ENCODE peak calls at places on chromosomes 2 and 18, in ten cellular contexts. One of them, this sample, is unnamed.

GRCh38 chr2:173997779-173998178 is 32.6 kb upstream of the SP3 start:
- DNase-seq in GM12891: no peak
- DNase-seq in HL-60: no peak
- DNase-seq in HCT116: no peak
- DNase-seq in endothelial cell of umbilical vein: peak
- DNase-seq in GM23338: no peak
- DNase-seq in GM12892: no peak
- DNase-seq in prostate gland: peak
- DNase-seq in Panc1: no peak
- DNase-seq in SK-N-SH: no peak
- DNase-seq in this sample: no peak

GRCh38 chr2:215772003-215772402 is 241.3 kb downstream of the MREG start:
- DNase-seq in endothelial cell of umbilical vein: peak
- DNase-seq in HL-60: no peak
- DNase-seq in prostate gland: no peak
- DNase-seq in GM23338: peak
- DNase-seq in Panc1: no peak
- DNase-seq in HCT116: no peak
- DNase-seq in GM12892: no peak
- DNase-seq in SK-N-SH: no peak
- DNase-seq in GM12891: no peak
- DNase-seq in this sample: no peak

GRCh38 chr18:76490701-76491171 is 4.3 kb downstream of the ZNF516 start:
- DNase-seq in HL-60: peak
- DNase-seq in prostate gland: peak
- DNase-seq in GM12892: no peak
- DNase-seq in GM23338: peak
- DNase-seq in endothelial cell of umbilical vein: peak
- DNase-seq in GM12891: peak
- DNase-seq in HCT116: no peak
- DNase-seq in Panc1: no peak
- DNase-seq in SK-N-SH: peak
- DNase-seq in this sample: peak

GRCh38 chr2:195659114-195659513 is 2.1 kb downstream of the SLC39A10 start:
- DNase-seq in endothelial cell of umbilical vein: peak
- DNase-seq in SK-N-SH: no peak
- DNase-seq in GM12892: no peak
- DNase-seq in Panc1: no peak
- DNase-seq in prostate gland: no peak
- DNase-seq in HCT116: no peak
- DNase-seq in HL-60: peak
- DNase-seq in GM23338: no peak
- DNase-seq in GM12891: no peak
- DNase-seq in this sample: no peak

GRCh38 chr2:99804969-99805368 is 315.2 kb upstream of the REV1 start:
- DNase-seq in GM12891: no peak
- DNase-seq in Panc1: no peak
- DNase-seq in HL-60: no peak
- DNase-seq in GM23338: no peak
- DNase-seq in GM12892: no peak
- DNase-seq in HCT116: no peak
- DNase-seq in prostate gland: no peak
- DNase-seq in SK-N-SH: no peak
- DNase-seq in endothelial cell of umbilical vein: no peak
- DNase-seq in this sample: no peak

GRCh38 chr2:48104418-48104817 is 198.1 kb upstream of the FBXO11 start:
- DNase-seq in prostate gland: no peak
- DNase-seq in SK-N-SH: no peak
- DNase-seq in GM12892: no peak
- DNase-seq in HCT116: no peak
- DNase-seq in Panc1: no peak
- DNase-seq in GM23338: no peak
- DNase-seq in GM12891: no peak
- DNase-seq in HL-60: no peak
- DNase-seq in endothelial cell of umbilical vein: no peak
- DNase-seq in this sample: no peak

GRCh38 chr2:128395196-128395595 is 76.5 kb upstream of the HS6ST1 start:
- DNase-seq in GM23338: no peak
- DNase-seq in SK-N-SH: peak
- DNase-seq in HL-60: no peak
- DNase-seq in prostate gland: no peak
- DNase-seq in GM12891: no peak
- DNase-seq in HCT116: no peak
- DNase-seq in endothelial cell of umbilical vein: no peak
- DNase-seq in Panc1: no peak
- DNase-seq in GM12892: no peak
- DNase-seq in this sample: peak

GRCh38 chr18:9886005-9886348 is 204 bp downstream of the TXNDC2 start:
- DNase-seq in HCT116: no peak
- DNase-seq in endothelial cell of umbilical vein: no peak
- DNase-seq in GM12892: no peak
- DNase-seq in HL-60: no peak
- DNase-seq in Panc1: no peak
- DNase-seq in SK-N-SH: no peak
- DNase-seq in GM12891: no peak
- DNase-seq in GM23338: no peak
- DNase-seq in prostate gland: no peak
- DNase-seq in this sample: no peak

GRCh38 chr2:200791905-200792304 is 19.8 kb upstream of the BZW1 start:
- DNase-seq in prostate gland: no peak
- DNase-seq in Panc1: no peak
- DNase-seq in endothelial cell of umbilical vein: no peak
- DNase-seq in HCT116: no peak
- DNase-seq in SK-N-SH: no peak
- DNase-seq in HL-60: no peak
- DNase-seq in GM12891: no peak
- DNase-seq in GM23338: no peak
- DNase-seq in GM12892: no peak
- DNase-seq in this sample: no peak

GRCh38 chr2:160942505-160943125 is 217.6 kb upstream of the TANK start:
- DNase-seq in Panc1: no peak
- DNase-seq in GM23338: peak
- DNase-seq in HL-60: no peak
- DNase-seq in SK-N-SH: no peak
- DNase-seq in prostate gland: no peak
- DNase-seq in HCT116: no peak
- DNase-seq in GM12891: no peak
- DNase-seq in endothelial cell of umbilical vein: no peak
- DNase-seq in GM12892: no peak
- DNase-seq in this sample: no peak

GRCh38 chr2:54386993-54387590 is 69.0 kb upstream of the SPTBN1 start:
- DNase-seq in HL-60: no peak
- DNase-seq in prostate gland: no peak
- DNase-seq in endothelial cell of umbilical vein: peak
- DNase-seq in SK-N-SH: no peak
- DNase-seq in GM23338: no peak
- DNase-seq in HCT116: no peak
- DNase-seq in GM12892: no peak
- DNase-seq in GM12891: no peak
- DNase-seq in Panc1: no peak
- DNase-seq in this sample: peak

GRCh38 chr2:104546537-104546936 is 307.4 kb upstream of the POU3F3 start:
- DNase-seq in SK-N-SH: no peak
- DNase-seq in GM23338: no peak
- DNase-seq in Panc1: no peak
- DNase-seq in HCT116: no peak
- DNase-seq in HL-60: no peak
- DNase-seq in GM12891: no peak
- DNase-seq in GM12892: no peak
- DNase-seq in prostate gland: no peak
- DNase-seq in endothelial cell of umbilical vein: no peak
- DNase-seq in this sample: no peak
- TF ChIP-seq POLR2AphosphoS5 in SK-N-SH: no peak
- TF ChIP-seq POLR2AphosphoS5 in GM23338: no peak
- TF ChIP-seq POLR2AphosphoS5 in Panc1: no peak
- TF ChIP-seq POLR2AphosphoS5 in HCT116: no peak
- TF ChIP-seq POLR2AphosphoS5 in HL-60: no peak
- TF ChIP-seq POLR2AphosphoS5 in GM12891: no peak
- TF ChIP-seq POLR2AphosphoS5 in GM12892: no peak
- TF ChIP-seq POLR2AphosphoS5 in prostate gland: no peak
- TF ChIP-seq POLR2AphosphoS5 in endothelial cell of umbilical vein: no peak
- TF ChIP-seq POLR2AphosphoS5 in this sample: no peak

GRCh38 chr2:190499976-190500588 is 34.4 kb downstream of the NEMP2 start:
- DNase-seq in SK-N-SH: no peak
- DNase-seq in Panc1: no peak
- DNase-seq in GM23338: peak
- DNase-seq in HL-60: no peak
- DNase-seq in prostate gland: no peak
- DNase-seq in GM12891: no peak
- DNase-seq in GM12892: no peak
- DNase-seq in endothelial cell of umbilical vein: no peak
- DNase-seq in HCT116: no peak
- DNase-seq in this sample: peak
- TF ChIP-seq POLR2AphosphoS5 in SK-N-SH: no peak
- TF ChIP-seq POLR2AphosphoS5 in Panc1: no peak
- TF ChIP-seq POLR2AphosphoS5 in GM23338: no peak
- TF ChIP-seq POLR2AphosphoS5 in HL-60: no peak
- TF ChIP-seq POLR2AphosphoS5 in prostate gland: no peak
- TF ChIP-seq POLR2AphosphoS5 in GM12891: no peak
- TF ChIP-seq POLR2AphosphoS5 in GM12892: no peak
- TF ChIP-seq POLR2AphosphoS5 in endothelial cell of umbilical vein: no peak
- TF ChIP-seq POLR2AphosphoS5 in HCT116: no peak
- TF ChIP-seq POLR2AphosphoS5 in this sample: no peak

GRCh38 chr2:233221378-233222063 is 30.0 kb upstream of the ATG16L1 start:
- DNase-seq in HCT116: no peak
- DNase-seq in GM12891: no peak
- DNase-seq in endothelial cell of umbilical vein: no peak
- DNase-seq in prostate gland: no peak
- DNase-seq in Panc1: no peak
- DNase-seq in GM23338: no peak
- DNase-seq in SK-N-SH: no peak
- DNase-seq in HL-60: no peak
- DNase-seq in GM12892: no peak
- DNase-seq in this sample: no peak
- TF ChIP-seq POLR2AphosphoS5 in HCT116: no peak
- TF ChIP-seq POLR2AphosphoS5 in GM12891: no peak
- TF ChIP-seq POLR2AphosphoS5 in endothelial cell of umbilical vein: no peak
- TF ChIP-seq POLR2AphosphoS5 in prostate gland: no peak
- TF ChIP-seq POLR2AphosphoS5 in Panc1: no peak
- TF ChIP-seq POLR2AphosphoS5 in GM23338: no peak
- TF ChIP-seq POLR2AphosphoS5 in SK-N-SH: no peak
- TF ChIP-seq POLR2AphosphoS5 in HL-60: no peak
- TF ChIP-seq POLR2AphosphoS5 in GM12892: no peak
- TF ChIP-seq POLR2AphosphoS5 in this sample: no peak

DNA sequence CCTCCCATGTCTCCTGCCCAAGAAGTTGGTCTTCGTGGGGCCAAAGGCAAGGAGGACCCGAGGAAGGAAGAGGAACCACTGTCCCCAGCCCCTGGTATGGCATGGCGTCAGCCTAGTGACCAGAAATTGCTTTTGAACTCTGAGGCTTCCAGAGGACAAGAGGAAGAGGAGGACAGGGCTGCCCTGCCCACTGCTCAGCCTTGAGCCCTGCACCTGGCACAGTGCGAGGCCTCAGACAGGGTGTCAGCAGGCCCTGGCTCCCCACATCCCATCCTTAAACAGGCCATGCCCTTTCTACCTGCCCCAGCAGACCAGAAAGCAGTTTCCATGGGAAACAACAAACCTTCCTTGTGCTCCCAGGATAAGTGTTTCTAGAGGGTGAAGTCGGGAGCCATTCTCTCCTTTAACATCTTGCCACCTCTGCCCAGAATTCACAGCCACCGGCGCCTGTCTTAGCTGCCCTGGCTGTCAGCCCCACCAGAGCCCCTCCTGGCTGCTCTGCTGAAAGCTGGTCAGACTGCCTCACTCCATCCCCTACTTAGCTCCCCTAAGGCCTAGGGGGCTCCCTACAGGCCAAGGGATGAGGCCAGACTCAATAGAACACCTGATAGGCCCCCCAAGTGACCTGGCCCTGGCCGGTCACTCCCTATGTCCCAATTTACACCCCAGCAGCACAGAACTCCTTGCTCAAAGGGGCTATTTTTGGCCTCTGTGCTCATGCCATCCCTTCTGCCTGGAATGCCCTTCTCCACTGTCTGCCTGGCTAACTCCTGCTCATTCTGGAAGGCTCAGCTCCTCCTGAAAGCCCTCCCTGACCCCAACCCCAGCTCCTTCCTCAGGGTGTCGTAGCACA is 20.6 kb downstream of the ATOH8 start:
- DNase-seq in HCT116: no peak
- DNase-seq in Panc1: no peak
- DNase-seq in GM12892: no peak
- DNase-seq in endothelial cell of umbilical vein: no peak
- DNase-seq in SK-N-SH: no peak
- DNase-seq in GM12891: no peak
- DNase-seq in HL-60: no peak
- DNase-seq in GM23338: no peak
- DNase-seq in prostate gland: no peak
- DNase-seq in this sample: no peak
- TF ChIP-seq POLR2AphosphoS5 in HCT116: no peak
- TF ChIP-seq POLR2AphosphoS5 in Panc1: no peak
- TF ChIP-seq POLR2AphosphoS5 in GM12892: no peak
- TF ChIP-seq POLR2AphosphoS5 in endothelial cell of umbilical vein: no peak
- TF ChIP-seq POLR2AphosphoS5 in SK-N-SH: no peak
- TF ChIP-seq POLR2AphosphoS5 in GM12891: no peak
- TF ChIP-seq POLR2AphosphoS5 in HL-60: no peak
- TF ChIP-seq POLR2AphosphoS5 in GM23338: no peak
- TF ChIP-seq POLR2AphosphoS5 in prostate gland: no peak
- TF ChIP-seq POLR2AphosphoS5 in this sample: no peak

GRCh38 chr2:110991951-110992350 is 128.8 kb upstream of the BCL2L11 start:
- DNase-seq in GM12891: no peak
- DNase-seq in HL-60: no peak
- DNase-seq in endothelial cell of umbilical vein: no peak
- DNase-seq in GM23338: no peak
- DNase-seq in prostate gland: no peak
- DNase-seq in GM12892: no peak
- DNase-seq in SK-N-SH: no peak
- DNase-seq in HCT116: no peak
- DNase-seq in Panc1: no peak
- DNase-seq in this sample: no peak
- TF ChIP-seq POLR2AphosphoS5 in GM12891: no peak
- TF ChIP-seq POLR2AphosphoS5 in HL-60: no peak
- TF ChIP-seq POLR2AphosphoS5 in endothelial cell of umbilical vein: no peak
- TF ChIP-seq POLR2AphosphoS5 in GM23338: no peak
- TF ChIP-seq POLR2AphosphoS5 in prostate gland: peak
- TF ChIP-seq POLR2AphosphoS5 in GM12892: no peak
- TF ChIP-seq POLR2AphosphoS5 in SK-N-SH: no peak
- TF ChIP-seq POLR2AphosphoS5 in HCT116: no peak
- TF ChIP-seq POLR2AphosphoS5 in Panc1: no peak
- TF ChIP-seq POLR2AphosphoS5 in this sample: no peak